ENCODE peak calls at places on chromosomes 2 and 18, in ten cellular contexts. One of them, this sample, is unnamed.

GRCh38 chr18:8870528-8870927 is 165.2 kb downstream of the MTCL1 start:
- DNase-seq in dorsolateral prefrontal cortex: no peak
- DNase-seq in Peyer's patch: no peak
- DNase-seq in ovary: no peak
- DNase-seq in tibial artery: no peak
- DNase-seq in mammary epithelial cell: peak
- DNase-seq in fibroblast of lung: no peak
- DNase-seq in cardiac muscle cell: no peak
- DNase-seq in MM.1S: no peak
- DNase-seq in prostate gland: no peak
- DNase-seq in this sample: peak

GRCh38 chr2:80326214-80326613 is 21.7 kb upstream of the LRRTM1 start:
- DNase-seq in dorsolateral prefrontal cortex: no peak
- DNase-seq in Peyer's patch: no peak
- DNase-seq in ovary: no peak
- DNase-seq in tibial artery: no peak
- DNase-seq in mammary epithelial cell: no peak
- DNase-seq in fibroblast of lung: peak
- DNase-seq in cardiac muscle cell: peak
- DNase-seq in MM.1S: peak
- DNase-seq in prostate gland: no peak
- DNase-seq in this sample: peak

GRCh38 chr2:168849610-168850009 is 40.6 kb downstream of the SPC25 start:
- DNase-seq in dorsolateral prefrontal cortex: no peak
- DNase-seq in Peyer's patch: no peak
- DNase-seq in ovary: peak
- DNase-seq in tibial artery: no peak
- DNase-seq in mammary epithelial cell: no peak
- DNase-seq in fibroblast of lung: peak
- DNase-seq in cardiac muscle cell: peak
- DNase-seq in MM.1S: peak
- DNase-seq in prostate gland: no peak
- DNase-seq in this sample: peak

GRCh38 chr2:178914259-178914849 is 107.1 kb upstream of the TTN start:
- DNase-seq in dorsolateral prefrontal cortex: peak
- DNase-seq in Peyer's patch: peak
- DNase-seq in ovary: peak
- DNase-seq in tibial artery: peak
- DNase-seq in mammary epithelial cell: peak
- DNase-seq in fibroblast of lung: peak
- DNase-seq in cardiac muscle cell: peak
- DNase-seq in MM.1S: peak
- DNase-seq in prostate gland: peak
- DNase-seq in this sample: peak

GRCh38 chr2:12227941-12228608 is 481.6 kb downstream of the LPIN1 start:
- DNase-seq in dorsolateral prefrontal cortex: no peak
- DNase-seq in Peyer's patch: no peak
- DNase-seq in ovary: no peak
- DNase-seq in tibial artery: no peak
- DNase-seq in mammary epithelial cell: peak
- DNase-seq in fibroblast of lung: peak
- DNase-seq in cardiac muscle cell: no peak
- DNase-seq in MM.1S: no peak
- DNase-seq in prostate gland: no peak
- DNase-seq in this sample: no peak

GRCh38 chr18:40413160-40413559 is 1541.9 kb upstream of the PIK3C3 start:
- DNase-seq in dorsolateral prefrontal cortex: no peak
- DNase-seq in Peyer's patch: no peak
- DNase-seq in ovary: no peak
- DNase-seq in tibial artery: no peak
- DNase-seq in mammary epithelial cell: no peak
- DNase-seq in fibroblast of lung: peak
- DNase-seq in cardiac muscle cell: peak
- DNase-seq in MM.1S: no peak
- DNase-seq in prostate gland: no peak
- DNase-seq in this sample: peak

GRCh38 chr18:11726556-11726955 is 37.5 kb downstream of the GNAL start:
- DNase-seq in dorsolateral prefrontal cortex: no peak
- DNase-seq in Peyer's patch: no peak
- DNase-seq in ovary: no peak
- DNase-seq in tibial artery: no peak
- DNase-seq in mammary epithelial cell: peak
- DNase-seq in fibroblast of lung: no peak
- DNase-seq in cardiac muscle cell: no peak
- DNase-seq in MM.1S: no peak
- DNase-seq in prostate gland: no peak
- DNase-seq in this sample: peak

GRCh38 chr2:144456680-144457079 is 63.2 kb downstream of the ZEB2 start:
- DNase-seq in dorsolateral prefrontal cortex: no peak
- DNase-seq in Peyer's patch: peak
- DNase-seq in ovary: no peak
- DNase-seq in tibial artery: peak
- DNase-seq in mammary epithelial cell: peak
- DNase-seq in fibroblast of lung: peak
- DNase-seq in cardiac muscle cell: peak
- DNase-seq in MM.1S: no peak
- DNase-seq in prostate gland: no peak
- DNase-seq in this sample: peak

GRCh38 chr2:105504459-105504858 is 105.6 kb upstream of the FHL2 start:
- DNase-seq in dorsolateral prefrontal cortex: no peak
- DNase-seq in Peyer's patch: no peak
- DNase-seq in ovary: no peak
- DNase-seq in tibial artery: no peak
- DNase-seq in mammary epithelial cell: no peak
- DNase-seq in fibroblast of lung: no peak
- DNase-seq in cardiac muscle cell: no peak
- DNase-seq in MM.1S: no peak
- DNase-seq in prostate gland: no peak
- DNase-seq in this sample: no peak

GRCh38 chr18:61581578-61582204 is 248.5 kb downstream of the CDH20 start:
- DNase-seq in dorsolateral prefrontal cortex: peak
- DNase-seq in Peyer's patch: peak
- DNase-seq in ovary: peak
- DNase-seq in tibial artery: peak
- DNase-seq in mammary epithelial cell: peak
- DNase-seq in fibroblast of lung: peak
- DNase-seq in cardiac muscle cell: peak
- DNase-seq in MM.1S: peak
- DNase-seq in prostate gland: peak
- DNase-seq in this sample: peak

GRCh38 chr2:16218161-16218560 is 277.8 kb downstream of the MYCN start:
- DNase-seq in dorsolateral prefrontal cortex: no peak
- DNase-seq in Peyer's patch: no peak
- DNase-seq in ovary: no peak
- DNase-seq in tibial artery: no peak
- DNase-seq in mammary epithelial cell: no peak
- DNase-seq in fibroblast of lung: no peak
- DNase-seq in cardiac muscle cell: no peak
- DNase-seq in MM.1S: no peak
- DNase-seq in prostate gland: no peak
- DNase-seq in this sample: no peak

DNA sequence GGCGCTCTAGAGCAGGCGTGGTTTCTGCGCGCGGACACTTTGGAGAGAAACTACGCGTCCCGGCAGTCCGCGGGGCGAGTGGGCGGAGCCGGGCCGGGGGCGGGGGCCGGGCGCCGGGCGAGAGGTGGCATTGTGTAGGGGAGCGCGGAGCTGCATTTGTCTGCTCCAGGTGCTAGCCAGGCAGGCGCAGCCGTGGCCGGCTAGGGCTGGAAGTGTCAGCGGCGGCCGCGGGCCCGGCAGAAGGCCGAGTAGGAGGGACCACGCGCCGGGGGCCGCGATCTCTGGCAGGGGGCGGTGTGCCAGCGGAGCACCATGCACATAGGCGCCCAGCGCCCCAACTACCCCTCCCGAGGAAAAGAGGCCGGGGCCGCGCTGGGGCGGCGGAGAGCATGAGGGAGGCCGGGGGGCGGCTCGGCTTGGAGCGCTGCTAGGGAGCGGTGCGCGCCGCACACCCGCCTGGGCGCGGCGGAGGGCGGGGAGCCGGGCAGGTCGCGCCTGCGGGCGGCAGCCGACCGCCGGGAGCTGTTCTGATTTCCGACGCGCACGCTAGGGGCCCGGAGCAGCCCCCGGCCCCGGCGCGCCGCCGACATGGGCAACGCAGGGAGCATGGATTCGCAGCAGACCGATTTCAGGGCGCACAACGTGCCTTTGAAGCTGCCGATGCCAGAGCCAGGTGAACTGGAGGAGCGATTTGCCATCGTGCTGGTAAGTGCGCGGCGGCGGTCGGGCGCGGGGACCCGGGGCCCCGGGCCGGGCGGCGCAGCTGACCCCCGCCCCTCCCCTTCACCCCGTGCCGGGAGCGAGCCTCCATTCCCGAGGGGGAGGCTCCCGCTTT is at the start of gene FMNL2:
- DNase-seq in dorsolateral prefrontal cortex: peak
- DNase-seq in Peyer's patch: peak
- DNase-seq in ovary: peak
- DNase-seq in tibial artery: peak
- DNase-seq in mammary epithelial cell: peak
- DNase-seq in fibroblast of lung: peak
- DNase-seq in cardiac muscle cell: peak
- DNase-seq in MM.1S: peak
- DNase-seq in prostate gland: peak
- DNase-seq in this sample: peak
- H3K4me3 ChIP-seq in dorsolateral prefrontal cortex: peak
- H3K4me3 ChIP-seq in Peyer's patch: peak
- H3K4me3 ChIP-seq in ovary: peak
- H3K4me3 ChIP-seq in tibial artery: peak
- H3K4me3 ChIP-seq in mammary epithelial cell: peak
- H3K4me3 ChIP-seq in fibroblast of lung: peak
- H3K4me3 ChIP-seq in cardiac muscle cell: peak
- H3K4me3 ChIP-seq in MM.1S: peak
- H3K4me3 ChIP-seq in prostate gland: peak
- H3K4me3 ChIP-seq in this sample: peak

DNA sequence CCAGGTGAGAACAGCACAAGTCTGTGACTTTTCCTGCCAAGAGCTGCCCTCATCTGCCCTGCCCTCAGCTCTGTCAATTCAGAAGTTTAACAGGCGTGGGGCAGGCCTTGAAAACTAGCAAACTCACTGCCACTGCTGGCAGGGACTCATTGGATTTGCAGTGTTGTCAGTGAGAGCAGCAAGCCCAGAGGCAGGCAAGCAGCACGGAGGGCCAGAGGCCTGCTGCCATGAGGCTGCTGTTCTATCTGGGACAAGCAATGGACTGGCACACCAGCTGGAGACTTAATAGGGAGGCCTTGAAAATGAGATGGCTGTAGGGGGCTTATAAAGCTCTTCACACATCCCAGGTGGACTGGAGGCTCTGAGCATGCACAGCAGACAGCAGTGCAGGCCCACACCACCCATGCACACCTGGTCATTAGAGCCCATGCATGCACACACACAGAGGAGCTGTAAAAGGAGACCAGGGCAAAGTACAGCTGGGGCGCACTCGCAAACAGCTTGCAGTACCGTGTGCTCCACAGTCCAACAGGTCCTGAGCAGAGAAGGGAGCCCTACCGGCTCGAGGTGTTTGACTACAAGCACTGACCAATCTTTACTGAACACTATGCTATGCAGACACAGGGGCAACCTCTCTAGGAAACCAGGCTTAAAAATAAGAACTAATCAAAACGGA is 28.7 kb downstream of the MGAT4A start:
- DNase-seq in dorsolateral prefrontal cortex: no peak
- DNase-seq in Peyer's patch: no peak
- DNase-seq in ovary: no peak
- DNase-seq in tibial artery: peak
- DNase-seq in mammary epithelial cell: no peak
- DNase-seq in fibroblast of lung: no peak
- DNase-seq in cardiac muscle cell: peak
- DNase-seq in MM.1S: no peak
- DNase-seq in prostate gland: peak
- DNase-seq in this sample: no peak
- TF ChIP-seq CTCF in dorsolateral prefrontal cortex: no peak
- TF ChIP-seq CTCF in Peyer's patch: no peak
- TF ChIP-seq CTCF in ovary: no peak
- TF ChIP-seq CTCF in tibial artery: no peak
- TF ChIP-seq CTCF in mammary epithelial cell: no peak
- TF ChIP-seq CTCF in fibroblast of lung: no peak
- TF ChIP-seq CTCF in cardiac muscle cell: no peak
- TF ChIP-seq CTCF in MM.1S: no peak
- TF ChIP-seq CTCF in prostate gland: no peak
- TF ChIP-seq CTCF in this sample: no peak

DNA sequence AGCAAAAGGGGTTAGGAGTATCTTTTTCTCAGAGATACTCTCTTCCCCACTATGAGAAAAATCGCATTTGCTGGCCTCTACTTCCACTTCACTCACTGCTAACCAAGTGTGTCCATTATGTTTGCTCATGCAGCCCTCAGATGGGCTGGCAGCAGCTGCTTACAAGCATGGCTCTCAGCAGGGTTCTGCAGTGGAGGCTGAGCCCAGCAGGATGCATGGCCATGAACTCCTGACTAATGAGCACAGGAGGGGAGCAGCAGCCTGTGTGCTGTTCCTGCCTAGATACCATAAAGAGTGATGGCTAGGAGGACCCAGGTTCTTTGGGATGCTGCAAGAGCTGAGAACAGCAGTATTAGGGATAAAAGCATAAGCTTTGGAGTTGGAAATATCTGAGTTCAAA is 316.9 kb upstream of the THSD7B start:
- DNase-seq in dorsolateral prefrontal cortex: no peak
- DNase-seq in Peyer's patch: no peak
- DNase-seq in ovary: no peak
- DNase-seq in tibial artery: no peak
- DNase-seq in mammary epithelial cell: no peak
- DNase-seq in fibroblast of lung: no peak
- DNase-seq in cardiac muscle cell: no peak
- DNase-seq in MM.1S: no peak
- DNase-seq in prostate gland: no peak
- DNase-seq in this sample: no peak
- H3K4me3 ChIP-seq in dorsolateral prefrontal cortex: no peak
- H3K4me3 ChIP-seq in Peyer's patch: no peak
- H3K4me3 ChIP-seq in ovary: no peak
- H3K4me3 ChIP-seq in tibial artery: no peak
- H3K4me3 ChIP-seq in mammary epithelial cell: no peak
- H3K4me3 ChIP-seq in fibroblast of lung: no peak
- H3K4me3 ChIP-seq in cardiac muscle cell: no peak
- H3K4me3 ChIP-seq in MM.1S: no peak
- H3K4me3 ChIP-seq in prostate gland: no peak
- H3K4me3 ChIP-seq in this sample: no peak

GRCh38 chr2:230498506-230499107 is 82.6 kb downstream of the SP100 start:
- DNase-seq in dorsolateral prefrontal cortex: no peak
- DNase-seq in Peyer's patch: no peak
- DNase-seq in ovary: no peak
- DNase-seq in tibial artery: no peak
- DNase-seq in mammary epithelial cell: no peak
- DNase-seq in fibroblast of lung: no peak
- DNase-seq in cardiac muscle cell: no peak
- DNase-seq in MM.1S: no peak
- DNase-seq in prostate gland: no peak
- DNase-seq in this sample: no peak
- TF ChIP-seq CTCF in dorsolateral prefrontal cortex: no peak
- TF ChIP-seq CTCF in Peyer's patch: no peak
- TF ChIP-seq CTCF in ovary: no peak
- TF ChIP-seq CTCF in tibial artery: no peak
- TF ChIP-seq CTCF in mammary epithelial cell: no peak
- TF ChIP-seq CTCF in fibroblast of lung: no peak
- TF ChIP-seq CTCF in cardiac muscle cell: no peak
- TF ChIP-seq CTCF in MM.1S: no peak
- TF ChIP-seq CTCF in prostate gland: no peak
- TF ChIP-seq CTCF in this sample: no peak

This sample was measured in epithelial cell of esophagus.